ENCODE peak calls at places on chromosomes 13 and 19, in ten cellular contexts. V, R, G, I, B, E, Y, D, J and Z are unnamed samples.

GRCh38 chr13:42333613-42334328 is 61.8 kb downstream of the AKAP11 start:
- DNase-seq in V (no peak), R (peak; percentile 49), G (peak; percentile 24), I (peak; percentile 73), B (no peak), E (no peak), Y (no peak), D (peak; percentile 62), J (peak; percentile 38), Z (no peak)

GRCh38 chr13:46126074-46126473 is 21.2 kb upstream of the CPB2 start:
- DNase-seq in V (no peak), R (no peak), G (no peak), I (no peak), B (no peak), E (no peak), Y (no peak), D (no peak), J (no peak), Z (no peak)

GRCh38 chr19:51743405-51743804 is 8.3 kb downstream of the FPR1 start:
- DNase-seq in V (no peak), R (no peak), G (no peak), I (no peak), B (no peak), E (no peak), Y (no peak), D (no peak), J (no peak), Z (no peak)

GRCh38 chr13:67943116-67943515 is 713.0 kb upstream of the PCDH9 start:
- DNase-seq in V (no peak), R (no peak), G (no peak), I (no peak), B (no peak), E (no peak), Y (no peak), D (no peak), J (no peak), Z (no peak)

GRCh38 chr19:49432141-49433073 is 7.2 kb downstream of the GFY start:
- DNase-seq in V (no peak), R (peak; percentile 63), G (peak; percentile 70), I (peak; percentile 66), B (no peak), E (no peak), Y (peak; percentile 30), D (peak; percentile 75), J (no peak), Z (no peak)

GRCh38 chr19:4393947-4394590 is 6.3 kb downstream of the SH3GL1 start:
- DNase-seq in V (no peak), R (no peak), G (no peak), I (peak; percentile 44), B (no peak), E (no peak), Y (no peak), D (peak; percentile 76), J (no peak), Z (no peak)

GRCh38 chr19:35294859-35295258 is 2.9 kb downstream of the MAG start:
- DNase-seq in V (no peak), R (no peak), G (no peak), I (no peak), B (no peak), E (no peak), Y (no peak), D (no peak), J (no peak), Z (no peak)

GRCh38 chr19:54916822-54917221 is 10.9 kb downstream of the NCR1 start:
- DNase-seq in V (no peak), R (peak; percentile 55), G (no peak), I (no peak), B (no peak), E (no peak), Y (no peak), D (no peak), J (no peak), Z (peak; percentile 61)

GRCh38 chr19:11659612-11660011 is 62.3 kb downstream of the ZNF627 start:
- DNase-seq in V (no peak), R (peak; percentile 61), G (no peak), I (no peak), B (no peak), E (no peak), Y (no peak), D (no peak), J (no peak), Z (no peak)

GRCh38 chr13:59963827-59964226 is 199.9 kb downstream of the DIAPH3 start:
- DNase-seq in V (no peak), R (no peak), G (no peak), I (no peak), B (no peak), E (no peak), Y (no peak), D (no peak), J (no peak), Z (peak; percentile 40)

GRCh38 chr13:97976551-97977375 is 23.3 kb downstream of the IPO5 start:
- DNase-seq in V (no peak), R (peak; percentile 34), G (no peak), I (peak; percentile 47), B (no peak), E (no peak), Y (peak; percentile 38), D (no peak), J (peak; percentile 21), Z (no peak)

GRCh38 chr19:10404888-10405808 is 1.8 kb upstream of the CDC37 start:
- DNase-seq in V (no peak), R (no peak), G (peak; percentile 49), I (no peak), B (peak; percentile 37), E (no peak), Y (peak; percentile 53), D (peak; percentile 37), J (no peak), Z (no peak)

GRCh38 chr13:110126391-110126961 is 180.5 kb downstream of the COL4A1 start:
- DNase-seq in V (no peak), R (no peak), G (no peak), I (peak; percentile 85), B (no peak), E (peak; percentile 70), Y (no peak), D (peak; percentile 92), J (peak; percentile 84), Z (no peak)

GRCh38 chr13:48531416-48532145 is 1.3 kb downstream of the RCBTB2 start:
- DNase-seq in V (no peak), R (no peak), G (no peak), I (peak; percentile 27), B (no peak), E (peak; percentile 24), Y (no peak), D (peak; percentile 11), J (no peak), Z (peak; percentile 24)

GRCh38 chr13:89029062-89029461 is 1357.9 kb downstream of the SLITRK5 start:
- DNase-seq in V (no peak), R (no peak), G (no peak), I (no peak), B (no peak), E (no peak), Y (no peak), D (no peak), J (no peak), Z (no peak)

GRCh38 chr19:42553292-42554045 is 25.2 kb upstream of the CEACAM1 start:
- DNase-seq in V (no peak), R (no peak), G (no peak), I (no peak), B (no peak), E (no peak), Y (no peak), D (no peak), J (no peak), Z (peak; percentile 56)

GRCh38 chr13:26500618-26501320 is 56.7 kb upstream of the WASF3 start:
- DNase-seq in V (no peak), R (no peak), G (no peak), I (no peak), B (no peak), E (no peak), Y (no peak), D (no peak), J (no peak), Z (no peak)

GRCh38 chr13:92941167-92941566 is 285.4 kb upstream of the GPC6 start:
- DNase-seq in V (no peak), R (no peak), G (no peak), I (no peak), B (no peak), E (no peak), Y (no peak), D (no peak), J (no peak), Z (no peak)

GRCh38 chr19:54298357-54299125 is 14.4 kb downstream of the LILRA5 start:
- DNase-seq in V (no peak), R (no peak), G (no peak), I (no peak), B (no peak), E (no peak), Y (no peak), D (no peak), J (no peak), Z (no peak)

GRCh38 chr19:34145741-34146202 is 26.5 kb upstream of the LSM14A start:
- DNase-seq in V (peak; percentile 28), R (peak; percentile 67), G (no peak), I (peak; percentile 63), B (peak; percentile 24), E (peak; percentile 29), Y (peak; percentile 24), D (peak; percentile 74), J (peak; percentile 71), Z (peak; percentile 48)

GRCh38 chr19:3098515-3099346 is 4.6 kb downstream of the GNA11 start:
- DNase-seq in V (peak; percentile 29), R (no peak), G (peak; percentile 70), I (no peak), B (no peak), E (no peak), Y (no peak), D (no peak), J (no peak), Z (no peak)

GRCh38 chr13:100608906-100609305 is 20.3 kb upstream of the GGACT start:
- DNase-seq in V (no peak), R (peak; percentile 75), G (no peak), I (no peak), B (no peak), E (no peak), Y (no peak), D (no peak), J (no peak), Z (no peak)

GRCh38 chr13:59478908-59479307 is 684.8 kb downstream of the DIAPH3 start:
- DNase-seq in V (no peak), R (no peak), G (no peak), I (peak; percentile 34), B (no peak), E (no peak), Y (no peak), D (peak; percentile 88), J (peak; percentile 61), Z (no peak)

GRCh38 chr13:45696610-45697226 is 5.4 kb upstream of the CBY2 start:
- DNase-seq in V (no peak), R (no peak), G (no peak), I (no peak), B (no peak), E (no peak), Y (no peak), D (no peak), J (no peak), Z (peak; percentile 10)

GRCh38 chr19:50649433-50650391 is at the start of gene C19orf81:
- DNase-seq in V (no peak), R (no peak), G (no peak), I (peak; percentile 95), B (no peak), E (no peak), Y (no peak), D (peak; percentile 77), J (peak; percentile 70), Z (no peak)

GRCh38 chr13:31161583-31162150 is at the start of gene HSPH1:
- DNase-seq in V (peak; percentile 97), R (peak; percentile 96), G (peak; percentile 98), I (peak; percentile 99), B (peak; percentile 97), E (peak; percentile 97), Y (peak; percentile 99), D (peak; percentile 98), J (peak; percentile 95), Z (peak; percentile 96)